ENCODE peak calls at places on chromosomes 4 and X, in ten cellular contexts. X is esophagus squamous epithelium, I is lung, O is sigmoid colon, G is SJSA1, Q is lower lobe of right lung, R is psoas muscle, Y is ascending aorta, J is esophagus muscularis mucosa, S is keratinocyte. F is an unnamed sample. For H3K4me1, the result is how much of the 10 kb centered on the place peaks cover.

GRCh38 chrX:107711521-107712041 is 64.0 kb downstream of the TSC22D3 start:
- DNase-seq in R (no peak), I (no peak), Y (peak), Q (no peak), O (peak), G (no peak), X (no peak), J (no peak), S (no peak), F (no peak)

GRCh38 chr4:79893441-79893840 is 179.6 kb downstream of the ANTXR2 start:
- DNase-seq in G (no peak), R (no peak), X (no peak), J (no peak), Y (no peak), O (no peak), Q (no peak), S (no peak), I (no peak), F (no peak)

GRCh38 chr4:38576767-38577166 is 87.2 kb upstream of the KLF3 start:
- DNase-seq in G (no peak), I (no peak), Y (no peak), R (no peak), Q (no peak), S (no peak), J (no peak), O (no peak), X (no peak), F (no peak)

GRCh38 chrX:27380163-27380845 is 82.8 kb downstream of the PPP4R3C start:
- DNase-seq in O (no peak), X (no peak), R (no peak), G (no peak), Q (no peak), S (no peak), Y (no peak), I (no peak), J (no peak), F (no peak)

GRCh38 chr4:40749717-40750460 is at the start of gene NSUN7:
- DNase-seq in X (no peak), Q (peak), J (no peak), G (no peak), S (no peak), O (peak), Y (peak), R (peak), I (peak), F (peak)

GRCh38 chr4:39729557-39729956 is 31.6 kb downstream of the UBE2K start:
- DNase-seq in S (no peak), Q (no peak), G (no peak), Y (no peak), I (no peak), J (no peak), X (no peak), O (no peak), R (no peak), F (no peak)

GRCh38 chr4:158775091-158775651 is 6.3 kb downstream of the FNIP2 start:
- DNase-seq in J (no peak), Y (no peak), X (no peak), I (no peak), Q (no peak), R (no peak), G (peak), O (no peak), S (no peak), F (no peak)

GRCh38 chrX:101206471-101206870 is 13.1 kb upstream of the DRP2 start:
- DNase-seq in J (no peak), R (no peak), S (no peak), Q (no peak), I (no peak), G (no peak), X (no peak), O (no peak), Y (no peak), F (no peak)

GRCh38 chr4:148216866-148217814 is 225.1 kb downstream of the NR3C2 start:
- DNase-seq in X (no peak), S (no peak), R (no peak), Q (no peak), Y (no peak), I (no peak), G (no peak), J (no peak), O (no peak), F (peak)

GRCh38 chr4:87918314-87919058 is 57.0 kb upstream of the SPP1 start:
- DNase-seq in R (no peak), I (no peak), Q (no peak), G (no peak), S (no peak), X (no peak), J (no peak), O (no peak), Y (no peak), F (no peak)

GRCh38 chr4:48841045-48841827 is 10.3 kb downstream of the OCIAD1 start:
- DNase-seq in S (no peak), J (no peak), G (no peak), O (no peak), R (no peak), I (no peak), Q (no peak), X (no peak), Y (no peak), F (no peak)

GRCh38 chrX:150152546-150152945 is 210.6 kb upstream of the MAMLD1 start:
- DNase-seq in S (no peak), I (no peak), G (no peak), Y (no peak), J (peak), O (no peak), Q (no peak), R (no peak), X (no peak), F (no peak)

GRCh38 chr4:123616970-123617392 is 220.4 kb downstream of the SPRY1 start:
- DNase-seq in J (no peak), O (peak), S (no peak), X (no peak), R (peak), Q (peak), Y (peak), I (peak), G (no peak), F (no peak)

GRCh38 chr4:57077550-57078311 is 32.5 kb downstream of the IGFBP7 start:
- DNase-seq in I (no peak), X (no peak), R (no peak), G (peak), Y (no peak), O (no peak), Q (no peak), J (no peak), S (peak), F (no peak)

GRCh38 chr4:131644619-131645018 is 1504.5 kb upstream of the PCDH10 start:
- DNase-seq in S (peak), Q (no peak), I (no peak), G (no peak), O (no peak), R (no peak), J (no peak), X (no peak), Y (no peak), F (no peak)

GRCh38 chr4:107931775-107932321 is 499 bp downstream of the CYP2U1 start:
- DNase-seq in S (no peak), I (no peak), O (peak), Y (peak), G (no peak), J (no peak), R (no peak), Q (peak), X (peak), F (peak)

GRCh38 chrX:11446331-11446730 is 153.1 kb downstream of the AMELX start:
- DNase-seq in G (no peak), Y (no peak), S (no peak), I (no peak), O (no peak), X (no peak), J (no peak), R (no peak), Q (no peak), F (no peak)

GRCh38 chr4:13721894-13722293 is 94.4 kb upstream of the BOD1L1 start:
- DNase-seq in S (no peak), X (no peak), J (no peak), Y (no peak), I (no peak), R (no peak), G (no peak), Q (no peak), O (no peak), F (no peak)

GRCh38 chr4:108224628-108225053 is 55.9 kb upstream of the LEF1 start:
- DNase-seq in O (no peak), I (no peak), R (no peak), Y (no peak), G (no peak), J (no peak), X (no peak), S (no peak), Q (no peak), F (peak)

GRCh38 chrX:65688403-65688881 is 21.0 kb downstream of the MSN start:
- DNase-seq in R (no peak), G (no peak), J (no peak), Y (no peak), S (no peak), X (no peak), Q (no peak), I (no peak), O (no peak), F (no peak)

GRCh38 chrX:31333181-31333831 is 261.5 kb upstream of the FTHL17 start:
- DNase-seq in Q (no peak), G (peak), O (no peak), J (no peak), S (peak), I (no peak), X (no peak), R (no peak), Y (no peak), F (no peak)

GRCh38 chrX:44071847-44072545 is 98.8 kb upstream of the NDP start:
- DNase-seq in Q (no peak), I (no peak), Y (no peak), O (no peak), J (no peak), G (peak), R (no peak), S (peak), X (no peak), F (no peak)

GRCh38 chr4:1318046-1318375 is 28.3 kb downstream of the MAEA start:
- DNase-seq in J (no peak), O (no peak), Q (no peak), R (no peak), I (no peak), S (no peak), G (no peak), X (no peak), Y (no peak), F (no peak)

GRCh38 chrX:45009371-45010000 is 136.5 kb downstream of the KDM6A start:
- DNase-seq in J (no peak), Y (no peak), R (no peak), S (no peak), Q (no peak), X (no peak), I (no peak), O (no peak), G (no peak), F (no peak)

GRCh38 chr4:663438-664428 is 10.3 kb downstream of the ATP5ME start:
- DNase-seq in I (peak), J (no peak), Y (peak), X (no peak), Q (peak), R (peak), G (no peak), S (no peak), O (peak), F (no peak)

GRCh38 chrX:22037225-22037624 is 5.1 kb downstream of the PHEX start:
- DNase-seq in R (no peak), S (no peak), O (no peak), G (no peak), I (no peak), J (no peak), X (no peak), Y (no peak), Q (no peak), F (no peak)

GRCh38 chrX:1380672-1381233 is 11.2 kb downstream of the SLC25A6 start:
- DNase-seq in G (no peak), Q (peak), S (no peak), J (no peak), O (peak), Y (peak), R (no peak), I (no peak), X (no peak), F (peak)

GRCh38 chrX:4588056-4588455 is 874.6 kb upstream of the PRKX start:
- DNase-seq in I (no peak), G (no peak), R (no peak), Q (no peak), J (no peak), X (no peak), O (no peak), Y (no peak), S (no peak), F (no peak)

GRCh38 chrX:108439961-108440696 is 491 bp downstream of the COL4A5 start:
- DNase-seq in J (no peak), X (no peak), R (peak), O (no peak), Y (no peak), Q (peak), I (no peak), G (no peak), S (no peak), F (peak)

GRCh38 chr4:186342582-186342981 is 76.6 kb downstream of the F11 start:
- DNase-seq in J (peak), I (no peak), S (no peak), X (no peak), O (no peak), Y (no peak), Q (no peak), G (peak), R (no peak), F (no peak)

GRCh38 chr4:6644792-6645530 is 4.5 kb downstream of the MRFAP1 start:
- DNase-seq in S (no peak), R (no peak), Y (no peak), G (no peak), X (no peak), I (no peak), Q (no peak), J (no peak), O (no peak), F (no peak)

GRCh38 chrX:118965395-118965794 is 9.0 kb upstream of the LONRF3 start:
- DNase-seq in G (no peak), J (no peak), Y (no peak), S (no peak), X (no peak), O (no peak), Q (no peak), R (no peak), I (no peak), F (no peak)

GRCh38 chrX:47497274-47497673 is 14.3 kb upstream of the ZNF41 start:
- DNase-seq in I (no peak), Y (no peak), R (no peak), X (no peak), O (no peak), J (no peak), S (no peak), Q (no peak), G (peak), F (no peak)

GRCh38 chrX:53133400-53133799 is 39.5 kb downstream of the KANTR start:
- DNase-seq in Y (no peak), I (no peak), S (peak), R (no peak), G (no peak), X (no peak), Q (no peak), J (no peak), O (no peak), F (no peak)

GRCh38 chr4:41448935-41449334 is 89.0 kb upstream of the LIMCH1 start:
- DNase-seq in O (peak), Q (no peak), S (no peak), G (no peak), R (peak), I (peak), Y (no peak), X (no peak), J (no peak), F (peak)

GRCh38 chrX:24651783-24652182 is 4.6 kb upstream of the PCYT1B start:
- DNase-seq in S (no peak), G (no peak), I (no peak), X (no peak), R (no peak), J (no peak), Y (no peak), O (no peak), Q (no peak), F (no peak)

GRCh38 chrX:73916931-73917657 is 354.1 kb downstream of the CHIC1 start:
- DNase-seq in J (no peak), G (peak), I (no peak), S (peak), O (no peak), Q (no peak), Y (no peak), X (no peak), R (no peak), F (no peak)

GRCh38 chrX:149286940-149287349 is 218.2 kb downstream of the IDS start:
- DNase-seq in I (peak), O (no peak), Y (no peak), Q (no peak), X (no peak), G (peak), S (no peak), J (no peak), R (no peak), F (peak)

GRCh38 chr4:84585276-84585675 is 2.3 kb downstream of the CDS1 start:
- DNase-seq in Q (no peak), I (no peak), Y (no peak), X (no peak), R (no peak), G (no peak), J (no peak), S (no peak), O (no peak), F (no peak)

GRCh38 chr4:84582302-84582987 is 482 bp upstream of the CDS1 start:
- DNase-seq in O (peak), Y (peak), S (peak), X (peak), Q (peak), J (peak), I (peak), R (peak), G (no peak), F (peak)

GRCh38 chr4:84583871-84584373 is 995 bp downstream of the CDS1 start:
- DNase-seq in G (no peak), X (no peak), Y (no peak), J (no peak), S (no peak), O (no peak), Q (no peak), R (no peak), I (no peak), F (no peak)

GRCh38 chr4:84579410-84579791 is 3.5 kb upstream of the CDS1 start:
- DNase-seq in R (no peak), Q (no peak), Y (no peak), G (no peak), X (no peak), S (no peak), I (no peak), J (no peak), O (no peak), F (no peak)

GRCh38 chr4:84582988-84583870 is at the start of gene CDS1:
- DNase-seq in O (no peak), X (no peak), I (peak), G (peak), Y (peak), Q (peak), R (peak), J (no peak), S (no peak), F (peak)
- H3K27ac ChIP-seq in O (peak), X (peak), I (peak), G (no peak), Y (no peak), Q (peak), R (no peak), J (peak), S (peak), F (peak)

GRCh38 chr4:184409911-184410692 is 64.2 kb downstream of the IRF2 start:
- DNase-seq in Q (no peak), I (no peak), J (no peak), Y (no peak), G (no peak), O (no peak), S (no peak), R (no peak), X (no peak), F (no peak)
- H3K4me1 ChIP-seq in Q (under half), I (under half), J (half or more), Y (under half), G (under half), O (under half), S (under half), R (under half), X (under half), F (under half)

DNA sequence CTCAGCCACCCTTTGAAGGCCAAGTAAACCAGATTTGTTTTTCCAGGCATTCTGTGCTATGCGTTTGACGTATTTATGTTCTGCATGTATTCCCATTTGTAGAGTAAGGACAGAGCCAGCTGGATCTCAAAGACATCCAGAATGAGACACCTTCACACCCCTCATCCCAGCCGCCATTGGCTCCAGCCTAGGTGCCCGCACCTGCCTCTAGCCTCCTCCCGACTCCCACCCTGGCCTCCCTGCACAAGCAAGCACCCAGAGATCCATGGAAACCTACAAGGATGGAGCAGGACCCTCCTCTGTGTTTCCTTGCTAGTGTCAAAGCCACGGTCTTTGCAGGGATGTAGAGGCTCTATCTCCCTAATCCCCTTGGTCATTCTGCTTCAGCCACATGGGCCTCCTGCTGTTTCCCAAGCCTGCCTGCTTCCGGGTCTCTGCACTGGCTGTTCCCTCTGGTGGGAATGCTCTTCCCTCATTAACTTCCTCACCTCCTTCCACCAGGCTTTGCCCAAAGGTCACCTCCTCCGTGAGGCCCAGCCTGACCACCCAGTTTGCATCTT is 56.7 kb downstream of the ABLIM2 start:
- DNase-seq in Q (no peak), R (peak), I (no peak), X (no peak), G (no peak), J (no peak), S (no peak), O (no peak), Y (no peak), F (no peak)
- H3K27ac ChIP-seq in Q (no peak), R (peak), I (no peak), X (no peak), G (no peak), J (peak), S (no peak), O (no peak), Y (no peak), F (no peak)

GRCh38 chr4:110195561-110196205 is 2.7 kb downstream of the ELOVL6 start:
- DNase-seq in X (no peak), I (no peak), Y (no peak), J (no peak), R (no peak), Q (no peak), S (peak), O (no peak), G (no peak), F (no peak)
- H3K4me1 ChIP-seq in X (under half), I (under half), Y (under half), J (under half), R (under half), Q (under half), S (under half), O (under half), G (under half), F (under half)

GRCh38 chr4:145481942-145482208 is 222 bp downstream of the SMAD1 start:
- DNase-seq in R (no peak), I (no peak), O (no peak), G (no peak), S (no peak), Y (no peak), X (no peak), Q (no peak), J (no peak), F (no peak)
- H3K27ac ChIP-seq in R (peak), I (peak), O (peak), G (peak), S (peak), Y (peak), X (peak), Q (peak), J (peak), F (peak)

GRCh38 chrX:154008521-154008920 is 11.2 kb downstream of the IRAK1 start:
- DNase-seq in X (no peak), G (no peak), S (no peak), R (no peak), Y (no peak), Q (no peak), J (no peak), I (no peak), O (no peak), F (no peak)

GRCh38 chrX:154002215-154002719 is 17.4 kb downstream of the IRAK1 start:
- DNase-seq in X (no peak), S (no peak), Y (no peak), J (no peak), O (no peak), Q (peak), R (no peak), G (no peak), I (no peak), F (no peak)

GRCh38 chrX:154006965-154007364 is 12.7 kb downstream of the IRAK1 start:
- DNase-seq in J (no peak), R (peak), O (no peak), Y (no peak), S (no peak), X (no peak), Q (no peak), G (no peak), I (no peak), F (no peak)

GRCh38 chrX:154000051-154000450 is 19.7 kb downstream of the IRAK1 start:
- DNase-seq in J (no peak), I (no peak), S (no peak), Y (no peak), G (no peak), R (peak), X (no peak), O (no peak), Q (no peak), F (no peak)

GRCh38 chrX:154004315-154004714 is 15.4 kb downstream of the IRAK1 start:
- DNase-seq in X (no peak), R (peak), J (no peak), S (no peak), Y (no peak), O (no peak), Q (no peak), G (no peak), I (no peak), F (no peak)
- H3K4me1 ChIP-seq in X (under half), R (under half), J (under half), S (under half), Y (under half), O (under half), Q (under half), G (under half), I (under half), F (under half)

F was measured in pancreas.